ENCODE peak calls at places on chromosome 5, in seven cellular contexts. W, U, K, B, N, G and O are unnamed samples.

GRCh38 chr5:153445875-153446567 is 44.4 kb upstream of the GRIA1 start:
- DNase-seq in W (peak), U (peak), K (no peak), B (no peak), N (no peak), G (no peak), O (no peak)

GRCh38 chr5:149370878-149371277 is 8.2 kb downstream of the IL17B start:
- DNase-seq in W (no peak), U (no peak), K (no peak), B (no peak), N (no peak), G (no peak), O (no peak)

GRCh38 chr5:170747851-170748250 is 35.7 kb upstream of the GABRP start:
- DNase-seq in W (peak), U (no peak), K (peak), B (no peak), N (no peak), G (no peak), O (no peak)

GRCh38 chr5:14675309-14675708 is 10.8 kb downstream of the OTULIN start:
- DNase-seq in W (no peak), U (no peak), K (no peak), B (no peak), N (no peak), G (no peak), O (no peak)

GRCh38 chr5:125489146-125489545 is 742.7 kb upstream of the ZNF608 start:
- DNase-seq in W (no peak), U (no peak), K (no peak), B (no peak), N (no peak), G (no peak), O (no peak)

GRCh38 chr5:56941981-56942380 is 9.9 kb downstream of the MIER3 start:
- DNase-seq in W (no peak), U (no peak), K (no peak), B (no peak), N (no peak), G (no peak), O (no peak)

GRCh38 chr5:139181835-139182452 is 16.2 kb downstream of the SIL1 start:
- DNase-seq in W (peak), U (no peak), K (peak), B (no peak), N (no peak), G (peak), O (no peak)

GRCh38 chr5:93576994-93577575 is 3.9 kb downstream of the NR2F1-AS1 start:
- DNase-seq in W (no peak), U (no peak), K (no peak), B (no peak), N (no peak), G (no peak), O (no peak)

GRCh38 chr5:148471379-148471778 is 87.6 kb downstream of the FBXO38 start:
- DNase-seq in W (no peak), U (no peak), K (no peak), B (no peak), N (no peak), G (no peak), O (no peak)

GRCh38 chr5:102975040-102975439 is 144.9 kb downstream of the GIN1 start:
- DNase-seq in W (no peak), U (no peak), K (peak), B (no peak), N (no peak), G (no peak), O (no peak)

GRCh38 chr5:73709536-73710129 is 83.6 kb downstream of the ARHGEF28 start:
- DNase-seq in W (no peak), U (no peak), K (peak), B (no peak), N (no peak), G (peak), O (no peak)

GRCh38 chr5:52740007-52740406 is 47.7 kb upstream of the ITGA1 start:
- DNase-seq in W (no peak), U (no peak), K (no peak), B (no peak), N (no peak), G (no peak), O (no peak)

GRCh38 chr5:179791881-179792611 is 1.7 kb upstream of the LTC4S start:
- DNase-seq in W (no peak), U (no peak), K (no peak), B (no peak), N (no peak), G (no peak), O (no peak)

GRCh38 chr5:37905230-37905629 is 65.4 kb upstream of the GDNF start:
- DNase-seq in W (no peak), U (no peak), K (no peak), B (no peak), N (no peak), G (no peak), O (no peak)

GRCh38 chr5:108415726-108416125 is 33.8 kb upstream of the FBXL17 start:
- DNase-seq in W (no peak), U (no peak), K (no peak), B (no peak), N (no peak), G (no peak), O (no peak)

GRCh38 chr5:88686743-88687142 is 196.2 kb downstream of the MEF2C start:
- DNase-seq in W (no peak), U (no peak), K (no peak), B (no peak), N (no peak), G (no peak), O (no peak)

GRCh38 chr5:14407746-14408175 is 173.8 kb upstream of the OTULINL start:
- DNase-seq in W (no peak), U (no peak), K (no peak), B (no peak), N (no peak), G (no peak), O (no peak)

GRCh38 chr5:143896981-143897380 is 85.0 kb downstream of the HMHB1 start:
- DNase-seq in W (no peak), U (no peak), K (peak), B (no peak), N (no peak), G (peak), O (no peak)

GRCh38 chr5:122126711-122127385 is 2.5 kb upstream of the ZNF474 start:
- DNase-seq in W (no peak), U (no peak), K (peak), B (no peak), N (no peak), G (no peak), O (no peak)

GRCh38 chr5:38752622-38753021 is 93.2 kb upstream of the OSMR start:
- DNase-seq in W (no peak), U (no peak), K (no peak), B (no peak), N (no peak), G (no peak), O (no peak)

GRCh38 chr5:122845253-122846050 is at the start of gene SNX24:
- DNase-seq in W (peak), U (peak), K (peak), B (peak), N (peak), G (peak), O (peak)

GRCh38 chr5:173452506-173452905 is 124.3 kb upstream of the STC2 start:
- DNase-seq in W (no peak), U (no peak), K (no peak), B (no peak), N (no peak), G (no peak), O (no peak)

GRCh38 chr5:138065102-138065501 is 18.7 kb upstream of the WNT8A start:
- DNase-seq in W (peak), U (no peak), K (no peak), B (no peak), N (peak), G (no peak), O (no peak)

GRCh38 chr5:32522429-32523143 is 62.8 kb upstream of the SUB1 start:
- DNase-seq in W (no peak), U (no peak), K (peak), B (peak), N (no peak), G (peak), O (no peak)

GRCh38 chr5:10655041-10655685 is 91.3 kb downstream of the ANKRD33B start:
- DNase-seq in W (no peak), U (no peak), K (peak), B (no peak), N (no peak), G (no peak), O (no peak)

GRCh38 chr5:97549496-97549895 is 366.4 kb upstream of the RIOK2 start:
- DNase-seq in W (no peak), U (no peak), K (no peak), B (no peak), N (no peak), G (no peak), O (no peak)

GRCh38 chr5:34687269-34688011 is 31.3 kb downstream of the RAI14 start:
- DNase-seq in W (peak), U (no peak), K (peak), B (no peak), N (no peak), G (peak), O (no peak)

GRCh38 chr5:1745806-1746370 is 53.7 kb downstream of the MRPL36 start:
- DNase-seq in W (no peak), U (no peak), K (no peak), B (no peak), N (no peak), G (no peak), O (no peak)

GRCh38 chr5:1054018-1054798 is 45.6 kb downstream of the NKD2 start:
- DNase-seq in W (no peak), U (no peak), K (no peak), B (peak), N (no peak), G (no peak), O (no peak)

GRCh38 chr5:102986074-102986473 is 133.9 kb downstream of the GIN1 start:
- DNase-seq in W (no peak), U (no peak), K (no peak), B (no peak), N (no peak), G (no peak), O (no peak)

GRCh38 chr5:115033861-115034260 is 135.8 kb downstream of the TRIM36 start:
- DNase-seq in W (peak), U (no peak), K (no peak), B (no peak), N (no peak), G (no peak), O (no peak)

GRCh38 chr5:180214870-180215737 is 6.1 kb upstream of the RASGEF1C start:
- DNase-seq in W (no peak), U (no peak), K (no peak), B (no peak), N (no peak), G (no peak), O (no peak)

GRCh38 chr5:180988592-180988991 is at the start of gene BTNL3:
- DNase-seq in W (no peak), U (no peak), K (no peak), B (no peak), N (no peak), G (no peak), O (no peak)

GRCh38 chr5:8756498-8757084 is 789.3 kb downstream of the SEMA5A start:
- DNase-seq in W (peak), U (peak), K (peak), B (no peak), N (no peak), G (no peak), O (peak)

GRCh38 chr5:156686816-156687215 is 163.3 kb upstream of the PPP1R2B start:
- DNase-seq in W (no peak), U (no peak), K (no peak), B (no peak), N (no peak), G (no peak), O (no peak)

GRCh38 chr5:44089419-44090125 is 299.6 kb downstream of the FGF10 start:
- DNase-seq in W (no peak), U (no peak), K (no peak), B (no peak), N (no peak), G (no peak), O (no peak)